ENCODE peak calls at places on chromosomes 7 and 10, in nine cellular contexts. H, Z, P, V, K, Q, O, F and T are unnamed samples.

GRCh38 chr10:66572700-66573099 is 353.1 kb upstream of the LRRTM3 start:
- DNase-seq in Z (no peak), V (no peak), Q (no peak), K (no peak), O (no peak), F (no peak), P (no peak), H (no peak), T (no peak)

GRCh38 chr10:98323221-98324164 is 55.5 kb upstream of the LOXL4 start:
- DNase-seq in P (peak), K (no peak), Q (no peak), O (no peak), V (peak), F (peak), Z (peak), H (peak), T (peak)

GRCh38 chr10:5538892-5539651 is 14.3 kb downstream of the CALML3 start:
- DNase-seq in Z (no peak), V (no peak), Q (no peak), K (no peak), H (no peak), O (no peak), P (no peak), F (peak), T (no peak)

GRCh38 chr7:91455411-91455810 is 191.2 kb downstream of the FZD1 start:
- DNase-seq in V (no peak), Q (no peak), H (no peak), Z (no peak), K (no peak), O (no peak), F (no peak), P (no peak), T (no peak)

GRCh38 chr10:130464426-130464825 is 328.2 kb downstream of the GLRX3 start:
- DNase-seq in P (no peak), V (no peak), H (no peak), O (no peak), K (no peak), Z (no peak), Q (no peak), F (no peak), T (no peak)

GRCh38 chr10:125811251-125811650 is 11.8 kb downstream of the UROS start:
- DNase-seq in V (no peak), O (peak), H (no peak), K (no peak), F (peak), Q (no peak), Z (no peak), P (no peak), T (no peak)

GRCh38 chr7:68246189-68246633 is 1249.6 kb downstream of the TYW1 start:
- DNase-seq in H (peak), P (peak), K (no peak), V (no peak), O (no peak), Q (no peak), Z (no peak), F (no peak), T (peak)

GRCh38 chr7:133512560-133512959 is 259.7 kb downstream of the EXOC4 start:
- DNase-seq in P (peak), Q (no peak), H (no peak), F (peak), Z (no peak), O (no peak), K (no peak), V (peak), T (no peak)

GRCh38 chr10:71600856-71601255 is 118.7 kb downstream of the C10orf105 start:
- DNase-seq in Z (no peak), Q (no peak), H (no peak), F (peak), O (no peak), P (peak), K (no peak), V (peak), T (peak)

GRCh38 chr7:128922496-128923410 is 12.2 kb upstream of the KCP start:
- DNase-seq in H (no peak), V (no peak), Z (no peak), P (no peak), Q (no peak), O (no peak), K (no peak), F (no peak), T (no peak)

GRCh38 chr10:71697938-71698709 is 21.5 kb downstream of the C10orf105 start:
- DNase-seq in F (no peak), V (no peak), H (no peak), Q (no peak), K (peak), P (no peak), O (no peak), Z (no peak), T (no peak)

GRCh38 chr10:34850036-34850435 is 34.9 kb upstream of the PARD3 start:
- DNase-seq in V (no peak), Z (no peak), H (no peak), P (no peak), K (no peak), Q (no peak), O (no peak), F (no peak), T (no peak)

GRCh38 chr7:30974605-30975256 is 11.0 kb downstream of the GHRHR start:
- DNase-seq in O (peak), F (peak), P (peak), Z (no peak), K (peak), H (peak), V (peak), Q (no peak), T (peak)

GRCh38 chr7:125355899-125356298 is 426.3 kb upstream of the POT1 start:
- DNase-seq in O (no peak), V (peak), K (no peak), P (no peak), H (no peak), Z (no peak), F (peak), Q (no peak), T (no peak)